ENCODE peak calls at places on chromosomes 12 and 14, in five cellular contexts. T is activated B cell treated with CpG ODN at 0.5 μM for 24 hours, E is dorsolateral prefrontal cortex, P is neural progenitor cell, S is astrocyte of the spinal cord. A is an unnamed sample.

GRCh38 chr14:73754911-73755360 is 40.8 kb upstream of the PNMA1 start:
- DNase-seq in S (peak), T (no peak), E (no peak), P (no peak), A (no peak)

GRCh38 chr12:90111646-90112565 is 403.3 kb upstream of the ATP2B1 start:
- DNase-seq in P (no peak), S (no peak), T (no peak), E (no peak), A (no peak)

GRCh38 chr12:57149309-57149900 is 2.0 kb upstream of the LRP1-AS start:
- DNase-seq in T (no peak), S (no peak), E (no peak), P (no peak), A (no peak)

GRCh38 chr12:19402743-19403400 is 36.4 kb upstream of the AEBP2 start:
- DNase-seq in S (peak), T (no peak), E (peak), P (no peak), A (no peak)

GRCh38 chr14:29846339-29847129 is 81.1 kb downstream of the PRKD1 start:
- DNase-seq in T (no peak), P (no peak), E (no peak), S (no peak), A (no peak)

GRCh38 chr14:85233756-85234545 is 296.0 kb upstream of the FLRT2 start:
- DNase-seq in T (no peak), P (no peak), S (peak), E (no peak), A (peak)

GRCh38 chr12:6790496-6791150 is 1.3 kb downstream of the CD4 start:
- DNase-seq in P (no peak), E (no peak), T (no peak), S (no peak), A (no peak)

GRCh38 chr12:51430196-51430895 is 5.7 kb downstream of the SLC4A8 start:
- DNase-seq in T (no peak), E (no peak), S (no peak), P (no peak), A (no peak)

GRCh38 chr12:63966603-63966975 is 122.1 kb downstream of the SRGAP1 start:
- DNase-seq in S (no peak), E (no peak), T (no peak), P (no peak), A (no peak)

GRCh38 chr12:130933269-130933995 is 20.3 kb upstream of the ADGRD1 start:
- DNase-seq in S (no peak), T (no peak), P (no peak), E (no peak), A (no peak)

GRCh38 chr12:108270841-108271126 is 68.3 kb downstream of the CMKLR1 start:
- DNase-seq in P (no peak), T (no peak), S (no peak), E (no peak), A (no peak)

GRCh38 chr14:104393898-104394605 is 185.5 kb upstream of the C14orf180 start:
- DNase-seq in T (no peak), P (no peak), E (peak), S (no peak), A (no peak)

GRCh38 chr12:574475-575128 is 88.6 kb downstream of the NINJ2 start:
- DNase-seq in P (no peak), E (no peak), S (no peak), T (no peak), A (no peak)

GRCh38 chr12:67477682-67478265 is 170.8 kb upstream of the DYRK2 start:
- DNase-seq in P (no peak), S (no peak), E (no peak), T (no peak), A (no peak)

GRCh38 chr12:83893101-83893500 is 1019.5 kb downstream of the SLC6A15 start:
- DNase-seq in P (no peak), S (no peak), T (no peak), E (no peak), A (no peak)

GRCh38 chr14:68787235-68787727 is 5.6 kb downstream of the ZFP36L1 start:
- DNase-seq in S (peak), E (no peak), T (no peak), P (peak), A (no peak)

GRCh38 chr12:1918081-1918874 is at the start of gene CACNA2D4:
- DNase-seq in T (no peak), S (no peak), E (peak), P (peak), A (no peak)

GRCh38 chr14:35556548-35556947 is 22.6 kb downstream of the INSM2 start:
- DNase-seq in P (peak), S (no peak), E (no peak), T (no peak), A (no peak)

GRCh38 chr12:119115296-119115905 is 63.3 kb upstream of the HSPB8 start:
- DNase-seq in E (no peak), T (no peak), S (peak), P (peak), A (peak)

GRCh38 chr14:95256011-95256775 is 63.5 kb downstream of the CLMN start:
- DNase-seq in E (no peak), S (no peak), P (peak), T (no peak), A (no peak)

GRCh38 chr12:16437281-16437816 is 89.9 kb downstream of the MGST1 start:
- DNase-seq in E (no peak), P (no peak), S (no peak), T (no peak), A (no peak)

GRCh38 chr12:64270411-64270810 is 48.3 kb upstream of the KICS2 start:
- DNase-seq in T (no peak), P (no peak), S (no peak), E (no peak), A (no peak)

GRCh38 chr14:104119700-104120251 is 18.6 kb upstream of the KIF26A start:
- DNase-seq in S (no peak), P (no peak), E (no peak), T (no peak), A (no peak)

GRCh38 chr12:54022960-54023884 is 5.0 kb upstream of the HOXC6 start:
- DNase-seq in E (no peak), S (no peak), P (no peak), T (no peak), A (no peak)

DNA sequence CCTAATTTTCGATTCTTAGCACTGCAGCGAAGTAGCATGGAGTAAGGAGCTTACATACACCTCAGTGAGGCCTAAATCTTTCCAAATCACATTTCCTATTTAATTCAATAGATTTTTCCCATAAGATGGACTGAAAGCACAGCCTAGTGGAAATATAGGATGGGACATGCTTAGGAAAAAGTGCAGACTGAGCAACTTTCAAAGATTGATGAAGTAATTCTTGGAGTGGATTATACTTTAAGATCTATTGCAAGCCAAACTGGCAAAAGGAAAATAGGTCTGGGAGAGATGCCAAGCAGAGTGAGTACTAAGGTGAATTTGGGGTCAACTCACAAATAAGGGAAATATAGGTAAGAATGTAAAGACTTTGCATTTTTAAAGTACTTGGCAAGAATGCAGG is 170.3 kb upstream of the FOXG1 start:
- DNase-seq in S (peak), T (no peak), P (no peak), E (no peak), A (no peak)
- TF ChIP-seq CTCF in S (peak), T (no peak), P (peak), E (no peak), A (no peak)

GRCh38 chr14:77125275-77126073 is 16.1 kb downstream of the ZDHHC22 start:
- DNase-seq in E (no peak), T (no peak), S (no peak), P (peak), A (no peak)
- TF ChIP-seq CTCF in E (no peak), T (no peak), S (no peak), P (peak), A (peak)

GRCh38 chr14:106530423-106531107 is 1004.2 kb downstream of the TMEM121 start:
- DNase-seq in E (no peak), P (no peak), S (no peak), T (peak), A (no peak)
- TF ChIP-seq CTCF in E (no peak), P (no peak), S (no peak), T (no peak), A (peak)

DNA sequence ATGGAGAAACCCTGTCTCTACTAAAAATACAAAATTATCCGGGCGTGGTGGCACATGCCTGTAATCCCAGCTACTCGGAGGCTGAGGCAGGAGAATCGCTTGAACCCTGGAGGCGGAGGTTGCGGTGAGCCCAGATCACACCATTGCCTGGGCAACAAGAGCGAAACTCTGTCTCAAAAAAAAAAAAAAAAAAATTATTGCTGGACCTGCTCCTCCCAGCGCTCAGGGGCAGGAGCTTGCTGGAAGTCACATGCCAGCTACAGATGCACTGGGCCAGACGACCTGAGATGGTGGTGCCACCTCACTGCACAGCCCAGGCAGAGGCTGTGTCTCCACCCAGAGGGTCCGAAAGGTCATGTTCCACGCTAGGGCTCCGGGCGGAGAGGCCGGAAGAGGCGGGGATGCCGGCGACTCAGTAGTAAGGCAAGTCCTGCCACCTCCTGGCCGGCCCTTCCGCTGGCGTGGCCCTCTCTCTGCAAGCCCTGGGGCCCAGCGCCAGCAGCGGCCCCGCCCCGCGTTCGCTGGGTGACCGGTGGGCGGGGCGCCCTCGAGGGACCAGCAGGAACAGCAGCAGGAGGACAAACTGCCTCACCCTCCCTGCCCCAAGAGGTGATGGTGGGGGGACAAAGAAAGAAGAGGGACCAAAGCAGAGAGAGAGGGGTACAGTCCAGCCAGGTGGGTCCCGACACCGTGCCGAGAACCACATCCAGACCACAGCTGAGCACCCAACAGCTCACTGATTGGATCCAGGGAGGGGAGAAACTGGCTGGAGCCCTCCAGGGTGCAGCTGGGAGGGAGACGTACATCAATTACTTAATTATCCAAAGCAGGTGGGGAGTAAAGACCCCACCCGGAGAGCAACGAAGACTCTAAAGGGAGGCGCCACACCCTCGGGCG is 3.6 kb upstream of the RHOF start:
- DNase-seq in T (no peak), P (peak), E (peak), S (peak), A (peak)
- TF ChIP-seq CTCF in T (no peak), P (peak), E (peak), S (peak), A (peak)

DNA sequence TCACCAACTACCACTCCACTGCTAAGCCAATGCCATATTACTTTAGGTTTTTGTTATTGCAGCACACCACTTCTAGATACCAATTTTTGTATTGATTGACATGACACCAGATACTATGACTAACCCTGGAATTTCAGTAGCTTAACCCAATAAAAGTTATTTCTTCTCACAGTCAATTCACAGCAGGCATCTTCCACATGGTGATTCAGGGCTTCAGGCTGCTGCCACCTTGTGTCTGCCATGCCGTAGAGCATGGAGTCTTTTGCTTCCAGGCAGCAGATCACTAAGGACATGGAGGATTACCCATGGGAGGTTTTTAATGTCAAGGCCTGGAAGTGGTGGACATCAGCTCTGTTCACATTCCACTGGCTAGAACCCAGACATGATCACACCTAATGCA is 56.4 kb upstream of the LTA4H start:
- DNase-seq in S (no peak), E (no peak), T (no peak), P (no peak), A (peak)
- TF ChIP-seq CTCF in S (peak), E (no peak), T (no peak), P (peak), A (peak)

DNA sequence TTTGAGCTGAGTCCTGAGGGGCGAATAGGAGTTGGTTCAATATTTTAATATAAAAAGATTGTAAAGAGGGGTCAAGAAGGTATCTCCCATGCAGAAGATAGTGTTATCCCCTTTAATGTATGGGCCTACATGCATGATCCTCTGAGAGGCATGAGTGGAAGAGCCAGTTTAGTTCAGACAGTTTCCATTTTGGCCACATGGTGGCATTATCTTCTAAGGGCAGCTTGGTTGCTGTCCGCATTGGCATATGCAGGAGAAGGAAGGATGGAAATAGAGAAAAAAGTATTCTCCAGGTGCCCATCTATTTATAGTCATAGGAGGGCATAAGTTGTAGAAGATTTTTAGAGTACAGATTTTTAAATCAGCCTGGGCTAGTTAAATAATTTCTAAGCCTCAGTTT is 5.4 kb downstream of the SAMD4A start:
- DNase-seq in E (no peak), S (no peak), P (peak), T (no peak), A (no peak)
- TF ChIP-seq CTCF in E (no peak), S (peak), P (peak), T (no peak), A (peak)

DNA sequence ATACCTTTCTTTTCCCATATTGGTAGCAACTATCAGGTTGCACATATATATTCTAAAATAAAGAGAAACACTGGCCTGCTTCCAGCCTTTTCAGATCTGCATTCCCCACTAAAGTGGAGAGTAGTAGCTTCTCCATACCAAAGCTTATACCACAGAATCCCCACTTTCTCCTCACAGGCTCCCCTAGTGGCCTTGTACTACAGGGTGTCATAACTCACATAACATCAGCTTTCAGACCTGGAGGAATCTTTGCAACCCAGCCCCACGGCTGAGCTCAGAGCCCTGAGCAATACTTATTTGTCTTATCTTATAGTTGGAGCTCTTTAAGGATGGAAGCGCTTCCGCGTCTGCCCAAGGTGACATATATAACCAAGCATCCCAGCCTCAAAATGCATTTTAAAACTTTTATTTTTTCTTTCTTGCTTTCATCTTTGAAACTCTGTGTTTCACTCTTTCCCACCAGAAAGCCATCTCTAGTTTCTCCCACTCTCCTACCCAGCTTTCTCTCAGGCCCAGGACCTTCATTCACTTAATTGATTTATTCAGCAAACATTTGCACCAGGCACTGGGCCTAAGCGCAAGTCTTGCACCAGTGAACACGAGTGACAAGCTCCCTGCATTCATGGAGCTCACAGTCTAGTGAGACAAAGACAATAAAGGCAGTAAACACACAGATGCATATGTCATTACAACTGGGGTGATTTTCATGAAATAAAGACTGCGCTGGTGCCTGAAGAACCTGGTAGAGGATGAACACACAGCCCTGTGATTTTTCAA is 254.7 kb downstream of the IPO8 start:
- DNase-seq in T (no peak), E (no peak), S (no peak), P (peak), A (no peak)
- TF ChIP-seq CTCF in T (no peak), E (no peak), S (peak), P (peak), A (peak)

GRCh38 chr12:12016284-12017100 is 54.2 kb upstream of the BCL2L14 start:
- DNase-seq in T (no peak), E (no peak), P (no peak), S (no peak), A (no peak)

GRCh38 chr12:12019881-12020280 is 50.9 kb upstream of the BCL2L14 start:
- DNase-seq in P (no peak), E (no peak), S (no peak), T (no peak), A (no peak)

GRCh38 chr12:12018454-12018853 is 52.3 kb upstream of the BCL2L14 start:
- DNase-seq in P (no peak), S (peak), T (no peak), E (peak), A (peak)

GRCh38 chr12:12017135-12017581 is 53.6 kb upstream of the BCL2L14 start:
- DNase-seq in P (no peak), S (no peak), E (no peak), T (no peak), A (no peak)

DNA sequence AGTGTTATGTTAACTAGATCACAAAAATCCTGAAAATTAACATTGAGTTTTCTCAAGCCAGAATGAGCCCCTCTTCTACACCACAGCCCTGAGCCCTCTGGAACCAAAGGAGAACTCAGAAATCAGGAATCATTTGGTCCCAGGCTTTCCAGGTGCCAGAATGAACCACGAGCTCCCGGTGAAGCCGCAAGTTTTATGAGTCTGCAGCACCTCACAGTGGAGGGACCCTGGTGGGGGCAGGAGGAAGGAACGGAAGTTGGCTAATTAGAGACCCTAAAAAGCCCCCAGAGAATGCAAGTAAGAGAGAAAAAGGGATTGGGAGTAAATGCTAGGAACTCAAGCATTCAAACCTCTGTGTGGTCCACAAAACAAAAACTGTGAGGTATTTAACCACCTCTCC is 52.9 kb upstream of the BCL2L14 start:
- DNase-seq in T (no peak), S (no peak), P (peak), E (no peak), A (no peak)
- TF ChIP-seq CTCF in T (no peak), S (peak), P (peak), E (peak), A (no peak)

GRCh38 chr12:98939926-98940325 is 294.8 kb downstream of the APAF1 start:
- DNase-seq in T (no peak), E (no peak), S (no peak), P (no peak), A (no peak)

GRCh38 chr12:98935847-98936246 is 290.8 kb downstream of the APAF1 start:
- DNase-seq in P (no peak), E (no peak), S (no peak), T (no peak), A (no peak)

GRCh38 chr12:98939350-98939749 is 294.3 kb downstream of the APAF1 start:
- DNase-seq in E (no peak), P (peak), S (peak), T (no peak), A (no peak)
- TF ChIP-seq CTCF in E (peak), P (peak), S (peak), T (no peak), A (peak)

A was measured in HFFc6.